ENCODE peak calls at places on chromosomes 7 and 10, in four cellular contexts. J is T-helper 17 cell; Q is iris pigment epithelial cell; D is stimulated activated CD4-positive, alpha-beta T cell treated with anti-CD3 and anti-CD28 coated beads, Interleukin-4, amount 100 ng/mL, for 48 hours. C is an unnamed sample.

GRCh38 chr7:147298611-147299043 is 1182.0 kb downstream of the CNTNAP2 start:
- DNase-seq in Q (peak; percentile 12), D (no peak), J (no peak), C (no peak)

GRCh38 chr7:4995429-4995969 is 36.5 kb upstream of the MMD2 start:
- DNase-seq in D (no peak), J (no peak), Q (no peak), C (no peak)

GRCh38 chr10:104806791-104807190 is 165.7 kb downstream of the SORCS3 start:
- DNase-seq in J (no peak), D (no peak), Q (no peak), C (no peak)

GRCh38 chr10:109187677-109188076 is 735.6 kb downstream of the XPNPEP1 start:
- DNase-seq in D (no peak), J (no peak), Q (peak; percentile 47), C (no peak)

GRCh38 chr10:14609178-14609577 is 165.5 kb downstream of the FAM107B start:
- DNase-seq in J (no peak), D (no peak), Q (no peak), C (no peak)

GRCh38 chr7:123719481-123719806 is 29.4 kb downstream of the WASL start:
- DNase-seq in D (no peak), J (no peak), Q (no peak), C (no peak)

GRCh38 chr10:70834448-70835151 is 18.9 kb downstream of the SGPL1 start:
- DNase-seq in D (no peak), J (no peak), Q (no peak), C (no peak)

GRCh38 chr10:22978918-22979317 is 51.1 kb downstream of the ARMC3 start:
- DNase-seq in J (no peak), Q (no peak), D (no peak), C (no peak)

GRCh38 chr10:43320226-43320625 is 51.2 kb upstream of the FXYD4 start:
- DNase-seq in Q (no peak), D (no peak), J (no peak), C (no peak)

GRCh38 chr7:38369816-38370493 is 96.5 kb upstream of the TARP start:
- DNase-seq in Q (peak; percentile 92), J (peak; percentile 68), D (peak; percentile 79), C (no peak)

C was measured in upper lobe of left lung.